ENCODE peak calls at places on chromosomes 11 and 22, in four cellular contexts. Z is HepG2, E is GM12878, V is H1. F is an unnamed sample.

GRCh38 chr11:110901441-110901840 is 189.2 kb upstream of the ARHGAP20 start:
- DNase-seq in Z (no peak), E (no peak), V (no peak), F (no peak)

GRCh38 chr22:36776722-36777121 is 803 bp upstream of the IFT27 start:
- DNase-seq in Z (no peak), E (no peak), V (no peak), F (no peak)

GRCh38 chr11:105621985-105622384 is 12.1 kb downstream of the GRIA4 start:
- DNase-seq in Z (no peak), E (no peak), V (no peak), F (no peak)

GRCh38 chr11:57781529-57781943 is 19.9 kb downstream of the CTNND1 start:
- DNase-seq in Z (no peak), E (no peak), V (no peak), F (no peak)

GRCh38 chr22:42673898-42674390 is 24.8 kb upstream of the CYB5R3 start:
- DNase-seq in Z (peak; percentile 44), E (no peak), V (no peak), F (no peak)

GRCh38 chr11:35932641-35933571 is 11.0 kb upstream of the LDLRAD3 start:
- DNase-seq in Z (no peak), E (no peak), V (no peak), F (no peak)

GRCh38 chr11:133835258-133836075 is 9.8 kb downstream of the SPATA19 start:
- DNase-seq in Z (peak; percentile 61), E (peak; percentile 23), V (peak; percentile 68), F (peak; percentile 76)

GRCh38 chr11:128231845-128232410 is 355.4 kb downstream of the ETS1 start:
- DNase-seq in Z (no peak), E (no peak), V (no peak), F (no peak)

GRCh38 chr22:26648011-26648497 is 9.3 kb upstream of the MIAT start:
- DNase-seq in Z (no peak), E (no peak), V (peak; percentile 88), F (peak; percentile 81)

GRCh38 chr11:34199525-34199924 is 94.1 kb downstream of the NAT10 start:
- DNase-seq in Z (no peak), E (no peak), V (no peak), F (no peak)

GRCh38 chr11:117232022-117232878 is at the start of the genes PCSK7 and RNF214:
- DNase-seq in Z (peak; percentile 53), E (peak; percentile 20), V (peak; percentile 38), F (peak; percentile 49)

GRCh38 chr11:45085657-45086501 is 60.6 kb upstream of the PRDM11 start:
- DNase-seq in Z (no peak), E (no peak), V (no peak), F (no peak)

GRCh38 chr22:44074286-44074984 is 50.3 kb downstream of the PARVB start:
- DNase-seq in Z (no peak), E (no peak), V (no peak), F (no peak)

GRCh38 chr11:5808500-5809121 is at the start of gene OR52N2:
- DNase-seq in Z (peak; percentile 63), E (peak; percentile 53), V (no peak), F (peak; percentile 57)

GRCh38 chr22:38031491-38031890 is 25.7 kb upstream of the PICK1 start:
- DNase-seq in Z (no peak), E (no peak), V (no peak), F (no peak)

GRCh38 chr11:66237867-66238266 is 30.6 kb upstream of the RAB1B start:
- DNase-seq in Z (no peak), E (no peak), V (no peak), F (no peak)

GRCh38 chr11:87260811-87261210 is 223.1 kb downstream of the TMEM135 start:
- DNase-seq in Z (no peak), E (no peak), V (no peak), F (no peak)

GRCh38 chr11:57213282-57214086 is 23.6 kb downstream of the APLNR start:
- DNase-seq in Z (no peak), E (no peak), V (no peak), F (peak; percentile 80)

GRCh38 chr11:78417175-78417887 is at the start of gene GAB2:
- DNase-seq in Z (no peak), E (no peak), V (no peak), F (no peak)

GRCh38 chr11:108672113-108672512 is 7.2 kb downstream of the DDX10 start:
- DNase-seq in Z (no peak), E (no peak), V (no peak), F (no peak)

GRCh38 chr11:8739309-8739793 is 56.8 kb downstream of the RPL27A start:
- DNase-seq in Z (no peak), E (no peak), V (no peak), F (no peak)
- TF ChIP-seq ZNF274 in Z (no peak), E (no peak), V (no peak), F (no peak)

GRCh38 chr11:3370268-3370870 is 8.6 kb downstream of the ZNF195 start:
- DNase-seq in Z (no peak), E (no peak), V (no peak), F (no peak)
- H3K36me3 ChIP-seq in Z (peaks cover 13% of the 10 kb centered on the region), E (peaks cover 17% of the 10 kb centered on the region), V (peaks cover 92% of the 10 kb centered on the region), F (peaks cover 97% of the 10 kb centered on the region)

GRCh38 chr11:18452927-18453326 is 2.7 kb upstream of the LDHAL6A start:
- DNase-seq in Z (no peak), E (no peak), V (no peak), F (no peak)
- TF ChIP-seq SUZ12 in Z (no peak), E (no peak), V (no peak), F (no peak)

DNA sequence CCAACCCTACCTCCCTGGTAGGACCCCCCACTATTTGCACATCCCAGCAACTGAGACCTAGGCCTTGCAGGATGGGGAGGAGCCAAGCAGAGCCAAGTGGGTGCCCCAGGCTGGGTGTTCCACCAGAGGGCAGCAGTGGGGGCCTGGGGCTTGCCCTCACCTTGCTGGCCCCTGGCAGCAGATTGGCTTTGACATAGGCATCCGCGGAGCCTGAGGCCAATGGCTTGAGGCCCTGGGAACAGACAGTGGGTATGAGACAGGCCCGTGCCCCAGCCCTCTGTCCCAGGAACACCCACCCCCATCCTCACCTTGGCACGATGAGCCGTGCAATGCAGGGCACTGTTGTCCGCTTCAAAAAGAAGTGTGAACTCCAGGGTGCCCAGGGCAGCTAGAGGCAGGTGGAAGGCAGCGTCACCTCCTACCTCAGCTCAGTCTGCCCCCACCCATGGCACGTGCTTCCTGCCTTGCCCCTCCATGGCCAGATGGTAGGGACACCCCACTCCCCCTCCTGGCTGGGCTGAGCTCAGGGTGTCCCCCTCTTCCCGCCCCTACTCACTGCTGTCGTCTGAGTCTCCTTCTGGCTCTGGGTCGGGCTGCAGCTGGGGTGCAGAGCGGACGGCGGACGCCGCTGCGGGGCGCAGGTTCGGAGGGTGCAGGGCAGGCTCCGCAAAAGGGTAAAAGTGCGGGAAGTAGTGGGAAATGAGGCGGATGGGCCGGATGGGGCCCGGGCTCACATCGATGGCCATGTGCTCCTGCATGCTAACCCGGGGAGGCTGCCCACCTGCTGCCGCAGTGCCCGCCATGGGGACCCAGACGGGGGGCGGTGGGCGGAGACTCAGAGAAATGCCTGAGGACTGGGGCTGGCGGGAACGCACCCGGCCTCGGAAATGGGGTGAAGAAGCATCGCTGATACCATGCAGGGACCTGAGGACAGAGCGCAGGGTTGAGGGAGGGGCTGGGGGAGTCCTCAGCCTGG is 9.0 kb downstream of the NDUFV1 start:
- DNase-seq in Z (peak; percentile 35), E (no peak), V (no peak), F (no peak)
- TF ChIP-seq ZNF274 in Z (no peak), E (no peak), V (no peak), F (no peak)

DNA sequence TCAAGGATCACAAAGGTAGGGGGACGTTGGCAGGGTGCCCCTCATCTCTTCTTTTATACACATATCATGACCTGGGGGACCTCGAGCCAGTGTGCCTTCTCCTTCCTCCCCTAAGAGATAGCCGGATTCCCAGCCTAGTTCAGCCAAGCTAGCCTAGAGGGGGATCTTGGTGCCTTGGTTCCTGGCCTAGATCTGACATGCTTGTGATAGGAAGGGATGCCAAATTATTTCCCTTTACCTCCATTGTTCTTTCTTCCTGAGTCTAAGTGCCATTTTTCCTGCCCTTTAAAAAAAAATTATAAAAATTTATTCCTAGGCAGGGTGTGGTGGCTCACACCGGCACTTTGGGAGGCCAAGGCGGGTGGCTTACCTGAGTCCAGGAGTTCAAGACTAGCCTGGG is 7.0 kb upstream of the HINFP start:
- DNase-seq in Z (no peak), E (no peak), V (no peak), F (no peak)
- H3K36me3 ChIP-seq in Z (peaks cover 14% of the 10 kb centered on the region), E (peaks cover 22% of the 10 kb centered on the region), V (no peaks in the 10 kb centered on the region), F (peaks cover 32% of the 10 kb centered on the region)